ENCODE peak calls at places on chromosomes 1 and 21, in four cellular contexts. I, J, K and A are unnamed samples.

GRCh38 chr21:42120056-42120903 is 49.2 kb downstream of the UMODL1 start:
- DNase-seq in I (no peak), J (no peak), K (peak; percentile 83), A (no peak)

GRCh38 chr1:1090424-1091343 is 16.6 kb upstream of the RNF223 start:
- DNase-seq in J (no peak), K (no peak), I (no peak), A (no peak)

GRCh38 chr21:34579411-34579810 is 35.5 kb downstream of the RCAN1 start:
- DNase-seq in J (no peak), I (no peak), K (no peak), A (no peak)

GRCh38 chr21:46001821-46002681 is 20.5 kb downstream of the COL6A1 start:
- DNase-seq in K (no peak), J (no peak), I (no peak), A (no peak)

GRCh38 chr1:112721966-112722524 is 6.9 kb upstream of the PPM1J start:
- DNase-seq in J (no peak), I (no peak), K (no peak), A (no peak)

GRCh38 chr21:22900511-22900910 is 1902.3 kb downstream of the NCAM2 start:
- DNase-seq in I (no peak), K (no peak), J (no peak), A (no peak)

GRCh38 chr1:200923607-200924006 is 28.9 kb downstream of the INAVA start:
- DNase-seq in K (peak; percentile 69), I (no peak), J (peak; percentile 2), A (no peak)

GRCh38 chr21:28771790-28772501 is 220.7 kb downstream of the LTN1 start:
- DNase-seq in J (no peak), K (no peak), I (no peak), A (no peak)

GRCh38 chr1:58585166-58585565 is 8.1 kb upstream of the TACSTD2 start:
- DNase-seq in K (no peak), J (no peak), I (no peak), A (no peak)

GRCh38 chr21:15141236-15141970 is 76.6 kb upstream of the NRIP1 start:
- DNase-seq in J (no peak), K (no peak), I (no peak), A (peak; percentile 21)

GRCh38 chr1:28343405-28343804 is 14.6 kb downstream of the MED18 start:
- DNase-seq in J (no peak), K (peak; percentile 66), I (no peak), A (no peak)

GRCh38 chr1:27071049-27071416 is 58.4 kb upstream of the TENT5B start:
- DNase-seq in K (no peak), J (peak; percentile 33), I (no peak), A (no peak)

GRCh38 chr1:74195339-74195738 is 2.6 kb downstream of the LRRIQ3 start:
- DNase-seq in I (no peak), K (no peak), J (no peak), A (no peak)

GRCh38 chr1:156543066-156543465 is 29.3 kb downstream of the IQGAP3 start:
- DNase-seq in I (no peak), J (no peak), K (no peak), A (no peak)

GRCh38 chr1:89171067-89171438 is 4.8 kb downstream of the GBP7 start:
- DNase-seq in I (no peak), K (no peak), J (no peak), A (no peak)

GRCh38 chr1:9589144-9589718 is 520 bp downstream of the TMEM201 start:
- DNase-seq in K (no peak), I (no peak), J (no peak), A (no peak)

GRCh38 chr21:44828362-44829056 is 10.6 kb upstream of the SUMO3 start:
- DNase-seq in I (no peak), K (no peak), J (no peak), A (no peak)

GRCh38 chr1:62716397-62716796 is 28.2 kb upstream of the DOCK7 start:
- DNase-seq in K (no peak), J (no peak), I (no peak), A (no peak)

GRCh38 chr1:193310569-193310968 is 124.2 kb upstream of the B3GALT2 start:
- DNase-seq in J (no peak), K (peak; percentile 53), I (no peak), A (no peak)

GRCh38 chr1:19257178-19257914 is 5.7 kb downstream of the MRTO4 start:
- DNase-seq in K (no peak), J (no peak), I (no peak), A (no peak)

GRCh38 chr1:153357076-153357852 is 390 bp upstream of the S100A9 start:
- DNase-seq in J (no peak), K (peak; percentile 12), I (no peak), A (no peak)

GRCh38 chr1:9350011-9350907 is 57.6 kb downstream of the SPSB1 start:
- DNase-seq in J (peak; percentile 38), I (no peak), K (no peak), A (no peak)

GRCh38 chr1:243962541-243962940 is 88.5 kb upstream of the ZBTB18 start:
- DNase-seq in K (no peak), J (no peak), I (no peak), A (no peak)

GRCh38 chr1:3530931-3531818 is 76.7 kb downstream of the ARHGEF16 start:
- DNase-seq in K (peak; percentile 67), J (peak; percentile 100), I (no peak), A (peak; percentile 74)

GRCh38 chr1:1033009-1033587 is 13.2 kb downstream of the AGRN start:
- DNase-seq in K (no peak), J (peak; percentile 90), I (peak; percentile 72), A (no peak)

GRCh38 chr1:211648980-211649934 is 26.2 kb downstream of the NEK2 start:
- DNase-seq in K (peak; percentile 68), I (no peak), J (peak; percentile 51), A (peak; percentile 55)

GRCh38 chr1:209702832-209703231 is 1.8 kb upstream of the HSD11B1 start:
- DNase-seq in J (no peak), I (no peak), K (no peak), A (no peak)

GRCh38 chr1:209705033-209705589 is 465 bp downstream of the HSD11B1 start:
- DNase-seq in I (no peak), J (no peak), K (no peak), A (no peak)

GRCh38 chr1:209703834-209704504 is 677 bp upstream of the HSD11B1 start:
- DNase-seq in K (no peak), I (no peak), J (no peak), A (no peak)

GRCh38 chr1:209706622-209707021 is 2.0 kb downstream of the HSD11B1 start:
- DNase-seq in K (no peak), J (no peak), I (no peak), A (no peak)

GRCh38 chr1:209704584-209704983 is at the start of gene HSD11B1:
- DNase-seq in J (no peak), I (no peak), K (no peak), A (no peak)
- TF ChIP-seq REST in J (no peak), I (no peak), K (no peak), A (no peak)

GRCh38 chr1:78359666-78360065 is 131.1 kb upstream of the PTGFR start:
- DNase-seq in K (no peak), I (no peak), J (no peak), A (no peak)

GRCh38 chr1:78358145-78358544 is 132.6 kb upstream of the PTGFR start:
- DNase-seq in J (no peak), K (no peak), I (no peak), A (no peak)

GRCh38 chr1:78355646-78356045 is 135.1 kb upstream of the PTGFR start:
- DNase-seq in K (no peak), J (no peak), I (no peak), A (no peak)

DNA sequence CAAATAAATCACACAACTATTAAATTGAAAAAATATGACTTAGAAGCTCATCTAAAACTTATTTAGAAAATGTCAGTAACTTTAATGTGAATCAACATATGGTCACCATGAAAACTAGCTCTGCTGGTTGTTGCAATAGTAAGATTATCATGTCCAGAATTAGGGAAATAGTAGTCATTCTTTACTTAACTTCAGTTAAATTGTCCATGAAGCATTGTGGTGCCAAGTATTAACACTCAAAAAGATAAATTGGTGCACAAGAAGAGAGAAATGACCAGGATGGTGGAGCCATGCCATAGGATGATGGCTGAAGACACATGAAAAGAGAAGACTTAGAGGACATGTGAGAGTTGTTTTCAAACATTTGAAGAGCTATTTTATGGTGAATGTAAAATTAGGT is 130.2 kb upstream of the PTGFR start:
- DNase-seq in J (no peak), I (no peak), K (no peak), A (no peak)
- TF ChIP-seq POLR2AphosphoS2 in J (no peak), I (no peak), K (no peak), A (no peak)

GRCh38 chr1:16628361-16629111 is 15.2 kb upstream of the NBPF1 start:
- DNase-seq in K (no peak), J (peak; percentile 47), I (no peak), A (no peak)

GRCh38 chr1:16631248-16632043 is 18.1 kb upstream of the NBPF1 start:
- DNase-seq in K (no peak), I (no peak), J (peak; percentile 50), A (no peak)

GRCh38 chr1:16625497-16626408 is 12.4 kb upstream of the NBPF1 start:
- DNase-seq in I (no peak), K (no peak), J (peak; percentile 49), A (no peak)

GRCh38 chr1:16630661-16631247 is 17.4 kb upstream of the NBPF1 start:
- DNase-seq in J (peak; percentile 84), K (no peak), I (no peak), A (no peak)
- TF ChIP-seq RFX5 in J (no peak), K (no peak), I (no peak), A (no peak)

DNA sequence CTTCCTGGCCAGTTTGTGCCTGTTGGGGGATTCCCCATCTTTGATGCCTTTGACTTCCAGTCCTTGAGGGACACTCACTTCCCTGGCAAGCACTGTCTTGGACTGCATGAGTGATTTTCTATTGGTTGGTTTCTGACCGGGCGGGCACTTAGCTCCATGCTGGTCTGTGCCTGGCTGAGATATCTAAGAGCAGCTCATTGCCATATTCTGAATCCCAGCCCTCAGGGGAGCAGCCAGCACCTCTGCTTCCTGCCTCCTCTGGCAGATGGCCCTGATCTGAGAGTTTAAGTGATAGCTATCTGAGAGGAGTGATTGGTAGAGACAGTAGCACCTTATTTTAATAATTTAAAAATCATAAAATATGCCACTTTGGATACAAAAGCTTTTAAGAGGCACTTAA is 52.5 kb downstream of the DISC1 start:
- DNase-seq in J (no peak), I (no peak), K (no peak), A (no peak)
- TF ChIP-seq REST in J (no peak), I (no peak), K (no peak), A (no peak)

DNA sequence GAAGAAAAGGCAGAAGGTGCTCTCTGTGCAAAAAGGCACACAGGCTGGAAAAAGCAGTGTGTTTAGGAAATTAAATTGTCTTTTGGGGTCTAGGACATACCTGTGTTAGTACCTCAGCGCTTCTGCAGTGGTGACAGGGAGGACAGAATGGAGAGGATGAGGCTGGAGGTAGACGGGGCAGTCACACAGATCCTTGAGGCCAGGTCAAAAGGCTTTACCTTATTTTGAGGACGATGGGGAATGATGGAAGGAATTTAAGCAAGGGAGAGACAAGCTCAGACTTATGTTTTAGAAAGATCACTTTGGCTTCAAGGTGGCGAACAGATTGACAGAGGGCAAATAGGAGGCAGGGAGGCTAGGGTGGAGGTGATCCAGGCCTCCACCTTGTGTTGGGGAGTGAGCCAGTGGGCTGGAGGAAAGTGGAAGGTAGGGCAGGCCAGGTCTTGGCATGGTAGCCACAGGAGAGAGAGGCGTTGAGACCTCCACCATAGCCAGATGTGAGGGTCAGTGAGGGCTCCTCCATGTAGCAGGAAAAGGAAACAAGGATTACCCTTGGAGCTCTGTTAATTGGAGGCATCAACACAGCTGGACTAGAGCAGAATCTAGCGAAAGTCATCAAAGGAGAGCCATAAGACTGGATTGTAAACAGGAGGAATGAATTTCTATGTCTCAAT is 4.2 kb downstream of the CYP4B1 start:
- DNase-seq in J (no peak), I (no peak), K (no peak), A (no peak)
- TF ChIP-seq POLR2AphosphoS2 in J (no peak), I (no peak), K (no peak), A (no peak)

GRCh38 chr1:230153655-230154296 is 86.7 kb downstream of the GALNT2 start:
- DNase-seq in K (peak; percentile 73), J (no peak), I (no peak), A (no peak)
- TF ChIP-seq RFX5 in K (no peak), J (no peak), I (no peak), A (no peak)